ENCODE peak calls at places on chromosomes 2 and 18, in nine cellular contexts. One of them, this sample, is unnamed.

GRCh38 chr2:69280017-69280671 is 106.9 kb downstream of the GFPT1 start:
- ATAC-seq in left cardiac atrium: no peak
- ATAC-seq in A549: no peak
- ATAC-seq in heart right ventricle: no peak
- ATAC-seq in CD8-positive, alpha-beta T cell: no peak
- ATAC-seq in heart left ventricle: no peak
- ATAC-seq in upper lobe of left lung: no peak
- ATAC-seq in body of pancreas: no peak
- ATAC-seq in aorta: no peak
- ATAC-seq in this sample: no peak

GRCh38 chr2:239946570-239947311 is 78.4 kb downstream of the NDUFA10 start:
- ATAC-seq in left cardiac atrium: no peak
- ATAC-seq in A549: no peak
- ATAC-seq in heart right ventricle: no peak
- ATAC-seq in CD8-positive, alpha-beta T cell: no peak
- ATAC-seq in heart left ventricle: no peak
- ATAC-seq in upper lobe of left lung: no peak
- ATAC-seq in body of pancreas: no peak
- ATAC-seq in aorta: no peak
- ATAC-seq in this sample: no peak

GRCh38 chr2:77939801-77940200 is 417.6 kb upstream of the LRRTM4 start:
- ATAC-seq in left cardiac atrium: no peak
- ATAC-seq in A549: no peak
- ATAC-seq in heart right ventricle: no peak
- ATAC-seq in CD8-positive, alpha-beta T cell: no peak
- ATAC-seq in heart left ventricle: no peak
- ATAC-seq in upper lobe of left lung: no peak
- ATAC-seq in body of pancreas: no peak
- ATAC-seq in aorta: no peak
- ATAC-seq in this sample: no peak

GRCh38 chr18:78410094-78410786 is 569.4 kb upstream of the SALL3 start:
- ATAC-seq in left cardiac atrium: no peak
- ATAC-seq in A549: no peak
- ATAC-seq in heart right ventricle: no peak
- ATAC-seq in CD8-positive, alpha-beta T cell: no peak
- ATAC-seq in heart left ventricle: peak
- ATAC-seq in upper lobe of left lung: no peak
- ATAC-seq in body of pancreas: no peak
- ATAC-seq in aorta: peak
- ATAC-seq in this sample: no peak

GRCh38 chr2:74383254-74383653 is 3.1 kb upstream of the DCTN1 start:
- ATAC-seq in left cardiac atrium: no peak
- ATAC-seq in A549: no peak
- ATAC-seq in heart right ventricle: peak
- ATAC-seq in CD8-positive, alpha-beta T cell: no peak
- ATAC-seq in heart left ventricle: peak
- ATAC-seq in upper lobe of left lung: no peak
- ATAC-seq in body of pancreas: peak
- ATAC-seq in aorta: peak
- ATAC-seq in this sample: no peak

GRCh38 chr2:200778038-200778437 is 33.7 kb upstream of the BZW1 start:
- ATAC-seq in left cardiac atrium: peak
- ATAC-seq in A549: no peak
- ATAC-seq in heart right ventricle: no peak
- ATAC-seq in CD8-positive, alpha-beta T cell: no peak
- ATAC-seq in heart left ventricle: no peak
- ATAC-seq in upper lobe of left lung: no peak
- ATAC-seq in body of pancreas: no peak
- ATAC-seq in aorta: peak
- ATAC-seq in this sample: no peak

GRCh38 chr2:130829020-130829419 is 7.7 kb upstream of the ARHGEF4 start:
- ATAC-seq in left cardiac atrium: no peak
- ATAC-seq in A549: peak
- ATAC-seq in heart right ventricle: no peak
- ATAC-seq in CD8-positive, alpha-beta T cell: no peak
- ATAC-seq in heart left ventricle: no peak
- ATAC-seq in upper lobe of left lung: no peak
- ATAC-seq in body of pancreas: no peak
- ATAC-seq in aorta: no peak
- ATAC-seq in this sample: no peak

GRCh38 chr2:168626096-168626495 is 170.0 kb downstream of the CERS6 start:
- ATAC-seq in left cardiac atrium: no peak
- ATAC-seq in A549: no peak
- ATAC-seq in heart right ventricle: peak
- ATAC-seq in CD8-positive, alpha-beta T cell: no peak
- ATAC-seq in heart left ventricle: no peak
- ATAC-seq in upper lobe of left lung: no peak
- ATAC-seq in body of pancreas: no peak
- ATAC-seq in aorta: no peak
- ATAC-seq in this sample: no peak

GRCh38 chr2:231693956-231694355 is 14.4 kb upstream of the PTMA start:
- ATAC-seq in left cardiac atrium: no peak
- ATAC-seq in A549: peak
- ATAC-seq in heart right ventricle: no peak
- ATAC-seq in CD8-positive, alpha-beta T cell: no peak
- ATAC-seq in heart left ventricle: no peak
- ATAC-seq in upper lobe of left lung: peak
- ATAC-seq in body of pancreas: no peak
- ATAC-seq in aorta: no peak
- ATAC-seq in this sample: no peak